ENCODE peak calls at places on chromosome 1, in four cellular contexts. W is lung, H is retinal pigment epithelial cell, V is AG04449. M is an unnamed sample.

GRCh38 chr1:40628903-40629292 is 36.6 kb downstream of the RIMS3 start:
- DNase-seq in W (no peak), H (no peak), V (no peak), M (no peak)

GRCh38 chr1:152165291-152166077 is 6.5 kb upstream of the RPTN start:
- DNase-seq in W (no peak), H (no peak), V (no peak), M (no peak)

GRCh38 chr1:112704908-112705627 is 1.9 kb downstream of the RHOC start:
- DNase-seq in W (peak), H (peak), V (peak), M (peak)

GRCh38 chr1:158002022-158002629 is 8.7 kb downstream of the KIRREL1 start:
- DNase-seq in W (no peak), H (no peak), V (no peak), M (no peak)

GRCh38 chr1:221093903-221094865 is 214.9 kb downstream of the HLX start:
- DNase-seq in W (no peak), H (no peak), V (no peak), M (no peak)

GRCh38 chr1:30878559-30878958 is 30.0 kb downstream of the SDC3 start:
- DNase-seq in W (no peak), H (no peak), V (no peak), M (no peak)

GRCh38 chr1:221174598-221174997 is 295.4 kb downstream of the HLX start:
- DNase-seq in W (no peak), H (no peak), V (no peak), M (no peak)

GRCh38 chr1:94805912-94806311 is 14.2 kb upstream of the SLC44A3 start:
- DNase-seq in W (peak), H (no peak), V (no peak), M (no peak)

GRCh38 chr1:229950020-229950419 is 117.0 kb upstream of the GALNT2 start:
- DNase-seq in W (no peak), H (no peak), V (no peak), M (no peak)

GRCh38 chr1:41767534-41767933 is 151.2 kb downstream of the HIVEP3 start:
- DNase-seq in W (no peak), H (no peak), V (no peak), M (no peak)

GRCh38 chr1:46492871-46493270 is 3.2 kb downstream of the DMBX1 start:
- DNase-seq in W (no peak), H (no peak), V (no peak), M (no peak)

GRCh38 chr1:151994956-151995355 is 1.3 kb upstream of the S100A10 start:
- DNase-seq in W (peak), H (no peak), V (peak), M (peak)

GRCh38 chr1:103111926-103112325 is 3.6 kb upstream of the COL11A1 start:
- DNase-seq in W (no peak), H (no peak), V (no peak), M (no peak)

GRCh38 chr1:21280011-21280471 is 10.2 kb downstream of the ECE1 start:
- DNase-seq in W (peak), H (no peak), V (no peak), M (no peak)

GRCh38 chr1:64183985-64184440 is 19.4 kb upstream of the UBE2U start:
- DNase-seq in W (no peak), H (no peak), V (no peak), M (peak)

GRCh38 chr1:48600182-48600581 is 128.2 kb upstream of the SPATA6 start:
- DNase-seq in W (no peak), H (no peak), V (no peak), M (no peak)

GRCh38 chr1:180229483-180230415 is at the start of gene LHX4:
- DNase-seq in W (no peak), H (no peak), V (no peak), M (no peak)

GRCh38 chr1:223802602-223803001 is 43.1 kb downstream of the TP53BP2 start:
- DNase-seq in W (no peak), H (no peak), V (no peak), M (no peak)

GRCh38 chr1:94737124-94737998 is 82.8 kb upstream of the SLC44A3 start:
- DNase-seq in W (no peak), H (no peak), V (no peak), M (no peak)

GRCh38 chr1:4396571-4396970 is 257.8 kb upstream of the AJAP1 start:
- DNase-seq in W (no peak), H (no peak), V (no peak), M (no peak)

GRCh38 chr1:246809473-246809872 is 85.3 kb downstream of the SCCPDH start:
- DNase-seq in W (no peak), H (no peak), V (no peak), M (no peak)

GRCh38 chr1:84907095-84907827 is 14.3 kb upstream of the LPAR3 start:
- DNase-seq in W (no peak), H (no peak), V (peak), M (peak)

GRCh38 chr1:234986750-234987414 is 141.8 kb downstream of the TOMM20 start:
- DNase-seq in W (no peak), H (peak), V (no peak), M (no peak)

GRCh38 chr1:64215576-64215975 is 12.2 kb downstream of the UBE2U start:
- DNase-seq in W (no peak), H (peak), V (no peak), M (no peak)

GRCh38 chr1:78619803-78620579 is at the start of gene IFI44L:
- DNase-seq in W (no peak), H (peak), V (no peak), M (peak)

GRCh38 chr1:228198977-228199590 is 8.8 kb upstream of the OBSCN start:
- DNase-seq in W (no peak), H (no peak), V (no peak), M (no peak)

GRCh38 chr1:100793661-100794060 is 74.1 kb downstream of the VCAM1 start:
- DNase-seq in W (no peak), H (no peak), V (no peak), M (no peak)

GRCh38 chr1:226069818-226070489 is 7.4 kb downstream of the H3-3A start:
- DNase-seq in W (no peak), H (no peak), V (no peak), M (no peak)

GRCh38 chr1:41314781-41315481 is 46.3 kb upstream of the FOXO6 start:
- DNase-seq in W (no peak), H (no peak), V (peak), M (no peak)

GRCh38 chr1:225813250-225813964 is 3.5 kb downstream of the EPHX1 start:
- DNase-seq in W (peak), H (no peak), V (no peak), M (peak)

GRCh38 chr1:6094801-6095505 is 49.3 kb downstream of the KCNAB2 start:
- DNase-seq in W (no peak), H (no peak), V (no peak), M (no peak)

GRCh38 chr1:94048413-94049164 is 72.4 kb downstream of the ABCA4 start:
- DNase-seq in W (no peak), H (peak), V (peak), M (peak)

GRCh38 chr1:100391675-100392074 is 39.4 kb downstream of the CDC14A start:
- DNase-seq in W (no peak), H (no peak), V (no peak), M (no peak)

GRCh38 chr1:20601123-20601825 is 12.4 kb downstream of the CDA start:
- DNase-seq in W (no peak), H (no peak), V (no peak), M (no peak)

GRCh38 chr1:190177555-190177954 is 300.1 kb downstream of the BRINP3 start:
- DNase-seq in W (no peak), H (no peak), V (no peak), M (no peak)

GRCh38 chr1:58983159-58983558 is 199.3 kb upstream of the JUN start:
- DNase-seq in W (no peak), H (no peak), V (peak), M (peak)

GRCh38 chr1:147815503-147815902 is 55.1 kb upstream of the GJA5 start:
- DNase-seq in W (no peak), H (no peak), V (no peak), M (no peak)

GRCh38 chr1:229716692-229717091 is 90.6 kb downstream of the URB2 start:
- DNase-seq in W (no peak), H (no peak), V (no peak), M (no peak)

GRCh38 chr1:60345049-60345448 is 271.5 kb upstream of the C1orf87 start:
- DNase-seq in W (no peak), H (no peak), V (no peak), M (no peak)
- H3K4me3 ChIP-seq in W (no peak), H (no peak), V (no peak), M (no peak)

DNA sequence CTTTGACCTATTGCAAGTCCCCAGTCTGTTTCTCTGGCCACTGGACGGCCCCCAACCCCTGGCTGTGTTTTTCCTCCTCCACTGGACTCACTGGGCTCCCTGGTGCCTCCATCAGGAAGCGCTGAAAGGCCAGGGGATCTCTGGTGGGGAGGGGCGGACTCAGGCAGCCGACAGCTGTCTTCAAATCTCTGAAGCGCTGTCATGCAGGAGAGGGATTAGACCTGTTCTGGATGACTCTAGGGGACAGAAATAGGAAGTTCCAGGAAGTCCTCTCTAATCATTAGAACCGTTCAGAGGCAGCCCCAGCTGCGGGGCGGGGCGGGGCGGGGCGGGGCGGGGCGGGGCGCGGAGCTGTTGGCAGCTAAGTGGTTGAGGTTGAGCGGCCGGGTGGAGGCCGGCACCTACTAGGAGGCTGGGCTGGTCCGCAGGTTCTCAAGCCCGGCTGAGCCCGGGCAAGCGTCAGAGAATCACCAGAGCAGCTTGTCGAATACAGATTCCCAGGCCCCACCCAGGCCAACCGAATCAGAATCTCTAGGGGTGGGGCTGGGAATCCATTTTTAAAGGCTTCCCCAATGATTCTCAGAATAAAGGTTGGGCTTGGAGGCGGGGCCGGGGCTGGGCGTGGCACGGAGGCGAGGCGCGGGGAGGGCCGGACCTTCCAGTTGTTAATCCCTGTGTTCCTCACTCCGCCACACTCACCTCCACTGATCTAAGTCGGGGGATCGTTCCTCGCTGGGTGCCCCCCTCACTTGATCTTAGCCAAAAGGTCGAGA is 11.4 kb upstream of the PHLDA3 start:
- DNase-seq in W (peak), H (no peak), V (no peak), M (no peak)
- TF ChIP-seq CTCF in W (no peak), H (peak), V (no peak), M (no peak)

GRCh38 chr1:167064622-167065021 is 25.6 kb downstream of the GPA33 start:
- DNase-seq in W (no peak), H (no peak), V (no peak), M (no peak)

GRCh38 chr1:167068761-167069160 is 21.4 kb downstream of the GPA33 start:
- DNase-seq in W (no peak), H (no peak), V (no peak), M (no peak)

GRCh38 chr1:167065481-167065880 is 24.7 kb downstream of the GPA33 start:
- DNase-seq in W (no peak), H (no peak), V (no peak), M (no peak)

GRCh38 chr1:167067904-167068303 is 22.3 kb downstream of the GPA33 start:
- DNase-seq in W (no peak), H (no peak), V (no peak), M (no peak)

GRCh38 chr1:167066333-167067122 is 23.6 kb downstream of the GPA33 start:
- DNase-seq in W (peak), H (no peak), V (no peak), M (no peak)
- H3K4me3 ChIP-seq in W (no peak), H (peak), V (peak), M (peak)

DNA sequence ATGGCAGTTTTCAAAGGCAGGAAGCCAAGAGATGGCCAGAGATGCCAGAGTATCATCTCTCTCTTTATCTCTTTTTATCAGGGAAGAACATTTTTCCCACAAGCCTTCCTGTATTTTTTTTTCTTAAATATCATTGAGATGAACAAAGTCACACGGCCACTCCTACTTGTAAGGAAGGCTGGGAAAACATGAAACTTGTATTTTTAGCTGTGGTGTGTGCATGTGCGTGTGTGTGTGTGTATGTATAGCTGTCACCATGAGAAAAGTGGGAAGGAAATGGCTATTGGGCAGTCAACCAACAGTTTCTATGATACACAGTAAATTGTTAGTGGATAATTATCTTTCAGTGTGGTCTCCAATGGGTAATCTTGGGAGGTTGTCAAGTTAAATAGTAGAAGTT is 132.6 kb upstream of the USP24 start:
- DNase-seq in W (no peak), H (no peak), V (no peak), M (no peak)
- TF ChIP-seq CTCF in W (no peak), H (no peak), V (no peak), M (no peak)

DNA sequence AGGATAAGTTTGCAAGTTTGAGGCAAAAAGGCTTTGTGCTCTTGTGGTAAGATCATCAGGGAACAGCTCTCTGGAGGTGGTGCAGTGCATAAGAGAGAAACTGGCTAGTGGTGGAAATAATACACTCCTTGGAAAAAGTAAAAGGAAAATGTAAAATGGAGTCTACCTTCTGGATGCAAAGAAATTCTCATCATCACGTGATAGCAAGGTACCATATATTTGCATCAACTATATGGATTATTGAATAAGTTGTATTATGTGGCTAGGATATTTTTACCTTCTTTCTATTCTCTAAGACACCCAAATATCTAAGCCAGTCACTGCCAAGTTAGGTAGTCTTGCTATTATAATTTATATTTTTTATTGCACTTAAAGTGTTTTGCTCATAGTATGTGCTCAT is 14.0 kb upstream of the LRRC7 start:
- DNase-seq in W (no peak), H (no peak), V (no peak), M (no peak)
- H3K4me3 ChIP-seq in W (no peak), H (no peak), V (no peak), M (no peak)

DNA sequence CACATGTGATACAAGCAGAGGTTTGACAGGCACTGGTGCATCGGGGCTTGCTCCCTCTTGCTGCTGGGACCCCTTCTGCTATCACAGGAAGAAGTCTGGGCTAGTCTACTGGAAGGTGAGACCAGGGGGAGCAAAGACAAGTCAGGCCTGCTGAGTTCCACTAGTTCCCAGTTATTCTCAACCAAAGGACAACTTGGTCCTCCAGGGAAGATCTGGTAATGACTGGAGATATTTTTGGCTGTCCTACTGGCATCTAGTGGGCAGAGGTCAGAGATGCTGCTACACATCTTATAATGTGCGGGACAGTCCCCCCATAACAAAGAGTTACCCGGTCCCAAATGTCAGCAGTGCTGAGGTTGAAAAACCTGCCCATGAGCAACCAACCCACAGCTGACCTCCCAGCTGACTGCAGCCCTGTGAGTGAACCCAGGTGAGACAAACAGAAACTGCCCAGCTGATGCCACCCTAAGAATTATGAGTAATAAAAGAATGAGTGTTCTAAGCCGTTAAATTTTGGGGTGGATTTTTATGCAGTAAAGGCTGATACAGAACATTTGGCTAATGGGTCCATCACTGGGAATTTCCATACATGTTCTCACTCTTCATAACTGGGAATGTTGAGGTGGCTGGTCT is 71.6 kb downstream of the NENF start:
- DNase-seq in W (no peak), H (no peak), V (no peak), M (no peak)
- TF ChIP-seq CTCF in W (no peak), H (no peak), V (no peak), M (no peak)

GRCh38 chr1:199644912-199645311 is 382.6 kb upstream of the NR5A2 start:
- DNase-seq in W (no peak), H (no peak), V (no peak), M (no peak)
- H3K4me3 ChIP-seq in W (no peak), H (no peak), V (no peak), M (no peak)

GRCh38 chr1:119582801-119583200 is 65.3 kb downstream of the ZNF697 start:
- DNase-seq in W (peak), H (peak), V (no peak), M (peak)
- TF ChIP-seq CTCF in W (peak), H (peak), V (peak), M (peak)

M was measured in AG09309.